ENCODE peak calls at places on chromosomes 3 and 15, in seven cellular contexts. One of them, this sample, is unnamed.

GRCh38 chr15:97960364-97961066 is at the start of gene ARRDC4:
- DNase-seq in SK-N-SH: peak; percentile 93
- DNase-seq in sigmoid colon: peak; percentile 100
- DNase-seq in transverse colon: peak; percentile 100
- DNase-seq in K562: peak; percentile 99
- DNase-seq in upper lobe of left lung: peak; percentile 99
- DNase-seq in esophagus muscularis mucosa: peak; percentile 100
- DNase-seq in this sample: peak; percentile 100

GRCh38 chr3:150798122-150798618 is 35.2 kb upstream of the SIAH2 start:
- DNase-seq in transverse colon: peak; percentile 14
- DNase-seq in sigmoid colon: no peak
- DNase-seq in upper lobe of left lung: no peak
- DNase-seq in SK-N-SH: no peak
- DNase-seq in esophagus muscularis mucosa: peak; percentile 70
- DNase-seq in K562: no peak
- DNase-seq in this sample: no peak

GRCh38 chr3:127750226-127751031 is 71.9 kb downstream of the MGLL start:
- DNase-seq in K562: no peak
- DNase-seq in SK-N-SH: peak; percentile 52
- DNase-seq in esophagus muscularis mucosa: no peak
- DNase-seq in sigmoid colon: no peak
- DNase-seq in upper lobe of left lung: no peak
- DNase-seq in transverse colon: peak; percentile 41
- DNase-seq in this sample: peak; percentile 44

GRCh38 chr15:47437492-47437891 is 279.8 kb upstream of the SEMA6D start:
- DNase-seq in upper lobe of left lung: no peak
- DNase-seq in K562: no peak
- DNase-seq in esophagus muscularis mucosa: no peak
- DNase-seq in transverse colon: no peak
- DNase-seq in SK-N-SH: no peak
- DNase-seq in sigmoid colon: no peak
- DNase-seq in this sample: no peak

GRCh38 chr3:58197588-58197987 is 13.2 kb downstream of the DNASE1L3 start:
- DNase-seq in SK-N-SH: no peak
- DNase-seq in K562: no peak
- DNase-seq in sigmoid colon: no peak
- DNase-seq in upper lobe of left lung: no peak
- DNase-seq in esophagus muscularis mucosa: no peak
- DNase-seq in transverse colon: no peak
- DNase-seq in this sample: no peak

GRCh38 chr15:66880380-66881155 is 178.5 kb downstream of the SMAD6 start:
- DNase-seq in transverse colon: no peak
- DNase-seq in upper lobe of left lung: no peak
- DNase-seq in esophagus muscularis mucosa: peak; percentile 72
- DNase-seq in K562: no peak
- DNase-seq in sigmoid colon: peak; percentile 40
- DNase-seq in SK-N-SH: no peak
- DNase-seq in this sample: no peak

GRCh38 chr3:49006591-49007067 is 562 bp upstream of the WDR6 start:
- DNase-seq in transverse colon: peak; percentile 43
- DNase-seq in upper lobe of left lung: peak; percentile 88
- DNase-seq in esophagus muscularis mucosa: no peak
- DNase-seq in SK-N-SH: peak; percentile 49
- DNase-seq in sigmoid colon: peak; percentile 85
- DNase-seq in K562: no peak
- DNase-seq in this sample: peak; percentile 82

GRCh38 chr3:90015688-90016356 is 908.4 kb downstream of the EPHA3 start:
- DNase-seq in sigmoid colon: no peak
- DNase-seq in esophagus muscularis mucosa: no peak
- DNase-seq in SK-N-SH: no peak
- DNase-seq in transverse colon: no peak
- DNase-seq in upper lobe of left lung: no peak
- DNase-seq in K562: no peak
- DNase-seq in this sample: no peak

GRCh38 chr15:83854950-83855707 is 201.2 kb downstream of the ADAMTSL3 start:
- DNase-seq in sigmoid colon: no peak
- DNase-seq in esophagus muscularis mucosa: no peak
- DNase-seq in K562: no peak
- DNase-seq in transverse colon: no peak
- DNase-seq in SK-N-SH: no peak
- DNase-seq in upper lobe of left lung: no peak
- DNase-seq in this sample: no peak

DNA sequence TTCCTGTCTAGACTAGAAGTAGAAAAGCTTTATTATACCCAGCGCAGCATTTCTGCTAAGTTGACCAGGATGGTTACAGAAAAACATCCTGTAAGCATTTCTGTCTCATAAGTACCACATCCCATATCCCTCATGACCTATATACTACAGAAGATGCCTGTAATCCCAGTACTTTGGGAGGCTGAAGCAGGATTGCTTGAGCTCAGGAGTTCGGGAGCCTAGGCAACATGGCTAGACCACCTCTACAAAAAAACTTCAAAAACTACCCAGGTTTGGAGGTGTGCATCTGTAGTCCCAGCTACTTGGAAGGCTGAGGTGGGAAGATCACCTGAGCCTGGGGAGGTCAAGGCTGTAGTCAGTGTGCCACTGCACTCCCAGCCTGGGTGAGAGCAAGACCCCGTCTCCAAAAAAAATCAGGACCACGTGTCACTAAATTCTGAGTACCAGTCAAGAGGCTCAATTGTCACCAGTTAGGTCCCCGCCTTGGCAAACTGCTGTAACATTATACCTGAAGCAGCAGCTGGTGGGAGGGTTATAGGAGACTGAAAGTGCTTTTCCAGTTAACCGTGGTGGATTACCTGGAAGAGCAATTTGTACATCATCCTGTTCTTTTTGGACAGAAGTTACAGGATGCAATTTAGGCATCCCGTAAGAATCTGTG is 6.2 kb downstream of the RPL32 start:
- DNase-seq in sigmoid colon: no peak
- DNase-seq in K562: no peak
- DNase-seq in transverse colon: no peak
- DNase-seq in esophagus muscularis mucosa: no peak
- DNase-seq in SK-N-SH: no peak
- DNase-seq in upper lobe of left lung: no peak
- DNase-seq in this sample: no peak
- H3K27ac ChIP-seq in sigmoid colon: no peak overlapping the region
- H3K27ac ChIP-seq in K562: no peak overlapping the region
- H3K27ac ChIP-seq in transverse colon: no peak overlapping the region
- H3K27ac ChIP-seq in esophagus muscularis mucosa: no peak overlapping the region
- H3K27ac ChIP-seq in SK-N-SH: no peak overlapping the region
- H3K27ac ChIP-seq in upper lobe of left lung: no peak overlapping the region
- H3K27ac ChIP-seq in this sample: no peak overlapping the region

GRCh38 chr3:24470277-24470676 is 24.4 kb downstream of the THRB start:
- DNase-seq in SK-N-SH: no peak
- DNase-seq in esophagus muscularis mucosa: no peak
- DNase-seq in upper lobe of left lung: no peak
- DNase-seq in transverse colon: no peak
- DNase-seq in K562: no peak
- DNase-seq in sigmoid colon: no peak
- DNase-seq in this sample: no peak
- TF ChIP-seq POLR2AphosphoS5 in SK-N-SH: no peak
- TF ChIP-seq POLR2AphosphoS5 in esophagus muscularis mucosa: no peak
- TF ChIP-seq POLR2AphosphoS5 in upper lobe of left lung: no peak
- TF ChIP-seq POLR2AphosphoS5 in transverse colon: no peak
- TF ChIP-seq POLR2AphosphoS5 in K562: no peak
- TF ChIP-seq POLR2AphosphoS5 in sigmoid colon: no peak
- TF ChIP-seq POLR2AphosphoS5 in this sample: no peak

GRCh38 chr3:179604336-179605078 is at the start of the genes MRPL47 and NDUFB5:
- DNase-seq in SK-N-SH: peak; percentile 89
- DNase-seq in sigmoid colon: peak; percentile 97
- DNase-seq in transverse colon: peak; percentile 96
- DNase-seq in K562: peak; percentile 97
- DNase-seq in upper lobe of left lung: peak; percentile 86
- DNase-seq in esophagus muscularis mucosa: peak; percentile 98
- DNase-seq in this sample: peak; percentile 96
- TF ChIP-seq EP300 in SK-N-SH: no peak
- TF ChIP-seq EP300 in sigmoid colon: no peak
- TF ChIP-seq EP300 in transverse colon: no peak
- TF ChIP-seq EP300 in K562: peak; percentile 35
- TF ChIP-seq EP300 in upper lobe of left lung: no peak
- TF ChIP-seq EP300 in esophagus muscularis mucosa: no peak
- TF ChIP-seq EP300 in this sample: no peak

DNA sequence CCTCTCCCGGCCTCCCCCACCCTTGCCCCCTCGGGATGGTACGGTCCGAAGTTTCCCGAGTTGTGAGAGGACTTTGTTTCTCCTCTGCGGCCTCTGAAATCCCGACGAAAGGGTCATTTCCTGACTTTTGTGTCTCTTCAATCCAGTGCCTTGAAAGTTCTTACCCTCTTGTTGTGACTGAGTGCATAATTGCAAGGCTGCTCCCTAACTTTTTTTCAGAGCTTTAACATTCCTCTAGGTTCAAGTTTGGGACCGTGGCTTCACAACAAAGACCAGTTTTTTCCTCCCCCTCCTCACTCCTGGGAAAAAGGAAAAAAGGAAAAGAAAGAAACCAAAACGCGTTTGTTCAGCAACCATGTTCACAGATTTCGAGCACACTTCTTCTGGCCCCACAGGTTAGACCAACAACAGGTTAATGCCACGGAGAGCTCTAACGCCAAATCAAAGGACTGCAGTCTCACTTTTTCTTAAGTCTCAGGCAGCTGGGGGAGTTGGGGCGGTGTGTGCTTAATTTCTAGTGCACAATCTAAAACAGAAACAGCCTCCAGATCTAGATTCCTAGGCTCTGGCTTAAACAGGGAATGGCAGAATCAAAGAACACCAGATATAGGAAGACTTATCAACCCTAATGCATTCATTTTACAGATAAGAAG is 139.0 kb downstream of the TMCO5A start:
- DNase-seq in sigmoid colon: no peak
- DNase-seq in SK-N-SH: no peak
- DNase-seq in transverse colon: no peak
- DNase-seq in upper lobe of left lung: no peak
- DNase-seq in esophagus muscularis mucosa: no peak
- DNase-seq in K562: no peak
- DNase-seq in this sample: no peak
- H3K27ac ChIP-seq in sigmoid colon: peak overlapping the region; percentile 87
- H3K27ac ChIP-seq in SK-N-SH: peak overlapping the region; percentile 51
- H3K27ac ChIP-seq in transverse colon: peak overlapping the region; percentile 89
- H3K27ac ChIP-seq in upper lobe of left lung: peak overlapping the region; percentile 93
- H3K27ac ChIP-seq in esophagus muscularis mucosa: peak overlapping the region; percentile 87
- H3K27ac ChIP-seq in K562: no peak overlapping the region
- H3K27ac ChIP-seq in this sample: peak overlapping the region; percentile 81

DNA sequence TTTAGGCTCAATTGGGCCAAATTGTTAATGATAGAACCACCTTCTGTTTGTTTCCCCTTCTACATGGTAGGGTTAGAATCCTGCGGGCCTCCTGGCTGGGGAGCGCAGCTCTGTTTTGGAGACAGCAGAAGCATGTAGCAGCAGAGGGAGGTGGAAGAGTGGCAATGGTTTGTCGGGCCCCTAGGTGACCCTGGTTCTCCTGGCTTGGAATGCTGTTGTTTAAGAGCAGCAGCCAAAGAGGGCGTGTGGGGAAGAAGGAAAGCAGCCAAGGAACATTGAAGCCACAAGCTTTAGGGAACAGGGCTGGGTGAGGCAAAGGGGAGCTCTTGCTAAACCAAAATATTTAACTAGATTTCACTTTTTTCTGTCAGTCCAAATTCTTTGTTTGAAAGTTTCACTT is 213.7 kb upstream of the NR2E3 start:
- DNase-seq in esophagus muscularis mucosa: peak; percentile 93
- DNase-seq in K562: no peak
- DNase-seq in upper lobe of left lung: no peak
- DNase-seq in SK-N-SH: no peak
- DNase-seq in sigmoid colon: peak; percentile 68
- DNase-seq in transverse colon: peak; percentile 16
- DNase-seq in this sample: no peak
- TF ChIP-seq POLR2AphosphoS5 in esophagus muscularis mucosa: peak; percentile 57
- TF ChIP-seq POLR2AphosphoS5 in K562: no peak
- TF ChIP-seq POLR2AphosphoS5 in upper lobe of left lung: peak; percentile 39
- TF ChIP-seq POLR2AphosphoS5 in SK-N-SH: no peak
- TF ChIP-seq POLR2AphosphoS5 in sigmoid colon: no peak
- TF ChIP-seq POLR2AphosphoS5 in transverse colon: no peak
- TF ChIP-seq POLR2AphosphoS5 in this sample: no peak

DNA sequence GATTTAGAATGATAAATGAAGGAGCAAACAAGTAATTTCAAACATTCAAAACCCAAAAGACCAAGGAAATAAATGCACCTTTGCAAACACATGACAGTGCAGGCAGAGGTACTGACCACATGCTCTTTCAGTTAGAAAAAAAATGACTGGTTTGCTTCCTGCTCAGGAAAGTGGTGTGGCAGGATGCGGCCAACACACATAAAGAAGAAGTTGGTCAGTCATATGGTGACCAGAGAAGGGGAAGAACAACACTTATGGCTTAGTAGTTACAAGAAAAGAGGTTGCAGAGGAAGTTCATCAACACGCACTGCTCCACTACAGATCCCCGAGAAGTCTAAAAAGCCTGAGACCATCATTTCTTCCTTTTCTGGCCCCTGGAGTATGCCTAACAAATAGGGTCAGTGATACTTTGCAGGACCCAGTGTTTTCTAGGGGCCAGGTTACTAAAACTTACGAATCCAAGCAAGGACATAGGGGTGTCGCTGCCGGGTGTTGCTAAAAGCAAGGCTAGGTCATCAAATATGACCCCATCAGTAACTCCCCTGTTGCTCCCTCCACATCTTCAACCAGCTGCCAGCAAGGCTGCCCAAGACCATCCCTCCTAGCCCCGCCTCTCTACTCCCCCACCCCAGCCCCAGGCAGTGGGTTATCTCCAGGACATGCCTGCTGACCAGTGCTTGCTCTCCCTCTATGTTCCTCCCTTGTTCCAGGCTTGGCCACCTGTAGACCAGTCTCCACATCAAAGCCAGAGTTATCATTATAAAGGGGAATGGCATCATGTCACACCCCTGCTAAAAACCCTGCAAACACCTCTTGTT is 11.2 kb downstream of the ATP8B4 start:
- DNase-seq in K562: peak; percentile 19
- DNase-seq in transverse colon: no peak
- DNase-seq in SK-N-SH: no peak
- DNase-seq in esophagus muscularis mucosa: no peak
- DNase-seq in sigmoid colon: no peak
- DNase-seq in upper lobe of left lung: no peak
- DNase-seq in this sample: no peak
- TF ChIP-seq EP300 in K562: no peak
- TF ChIP-seq EP300 in transverse colon: no peak
- TF ChIP-seq EP300 in SK-N-SH: no peak
- TF ChIP-seq EP300 in esophagus muscularis mucosa: no peak
- TF ChIP-seq EP300 in sigmoid colon: no peak
- TF ChIP-seq EP300 in upper lobe of left lung: no peak
- TF ChIP-seq EP300 in this sample: no peak

DNA sequence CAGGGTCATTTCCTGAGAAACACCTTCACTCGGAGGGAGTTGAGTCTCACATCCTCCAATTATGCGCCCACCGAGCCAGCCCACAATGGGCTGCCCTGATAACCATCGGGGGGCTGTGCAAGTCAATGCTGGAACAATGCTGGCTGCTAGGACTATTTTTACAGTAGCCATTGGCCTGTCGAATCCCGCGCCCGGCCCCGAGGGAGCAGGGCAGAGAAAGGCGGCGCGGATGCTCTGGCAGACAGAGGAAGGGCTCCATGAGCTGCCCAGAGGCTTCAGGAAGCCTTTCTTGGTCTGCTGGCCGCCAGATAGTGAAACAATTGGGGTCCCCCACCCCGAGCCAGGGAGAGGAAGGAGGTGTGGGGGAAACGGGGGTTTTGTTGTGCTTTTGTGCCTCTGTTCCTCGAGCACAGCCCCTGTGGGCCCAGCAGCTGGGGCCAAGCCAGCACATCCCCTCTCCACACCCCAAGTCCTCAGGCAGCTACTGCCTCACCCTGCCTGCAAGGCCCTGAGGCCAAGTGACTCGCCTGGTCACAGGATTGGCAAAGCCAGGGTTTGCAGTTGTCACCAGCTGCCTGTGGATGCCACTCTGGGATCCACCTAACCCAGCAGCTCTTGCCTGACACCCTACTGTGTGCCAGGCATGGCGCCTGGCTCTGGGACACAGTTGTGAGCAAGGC is 39.0 kb downstream of the SLC6A6 start:
- DNase-seq in sigmoid colon: no peak
- DNase-seq in SK-N-SH: no peak
- DNase-seq in esophagus muscularis mucosa: no peak
- DNase-seq in transverse colon: no peak
- DNase-seq in upper lobe of left lung: no peak
- DNase-seq in K562: no peak
- DNase-seq in this sample: no peak
- H3K27ac ChIP-seq in sigmoid colon: no peak overlapping the region
- H3K27ac ChIP-seq in SK-N-SH: no peak overlapping the region
- H3K27ac ChIP-seq in esophagus muscularis mucosa: no peak overlapping the region
- H3K27ac ChIP-seq in transverse colon: no peak overlapping the region
- H3K27ac ChIP-seq in upper lobe of left lung: peak overlapping the region; percentile 76
- H3K27ac ChIP-seq in K562: peak overlapping the region; percentile 31
- H3K27ac ChIP-seq in this sample: no peak overlapping the region